ENCODE peak calls at places on chromosomes 2 and 18, in nine cellular contexts. O, S, W, X, Y, T, C, N and R are unnamed samples.

GRCh38 chr2:38512211-38512610 is 90.5 kb downstream of the HNRNPLL start:
- DNase-seq in O (no peak), S (no peak), W (no peak), X (no peak), Y (no peak), T (no peak), C (no peak), N (no peak), R (no peak)

GRCh38 chr2:2523395-2524339 is 192.6 kb upstream of the MYT1L start:
- DNase-seq in O (no peak), S (no peak), W (no peak), X (no peak), Y (no peak), T (no peak), C (no peak), N (no peak), R (no peak)

GRCh38 chr2:234733795-234734600 is 217.8 kb upstream of the SH3BP4 start:
- DNase-seq in O (no peak), S (no peak), W (no peak), X (no peak), Y (no peak), T (no peak), C (no peak), N (no peak), R (no peak)

GRCh38 chr2:172710584-172711024 is 25.0 kb upstream of the RAPGEF4 start:
- DNase-seq in O (no peak), S (peak), W (peak), X (peak), Y (peak), T (peak), C (peak), N (peak), R (peak)

GRCh38 chr2:45114221-45114955 is 105.1 kb upstream of the SIX2 start:
- DNase-seq in O (no peak), S (no peak), W (no peak), X (no peak), Y (no peak), T (no peak), C (no peak), N (no peak), R (no peak)

GRCh38 chr2:43777306-43777926 is 3.6 kb downstream of the DYNC2LI1 start:
- DNase-seq in O (no peak), S (no peak), W (no peak), X (no peak), Y (no peak), T (no peak), C (no peak), N (no peak), R (no peak)

GRCh38 chr2:46208766-46209165 is 88.4 kb upstream of the EPAS1 start:
- DNase-seq in O (no peak), S (no peak), W (no peak), X (no peak), Y (no peak), T (no peak), C (no peak), N (no peak), R (no peak)

GRCh38 chr2:7083580-7084509 is 166.6 kb downstream of the RNF144A start:
- DNase-seq in O (no peak), S (no peak), W (peak), X (peak), Y (no peak), T (peak), C (peak), N (peak), R (no peak)

GRCh38 chr2:120804446-120804845 is 68.8 kb downstream of the GLI2 start:
- DNase-seq in O (no peak), S (no peak), W (no peak), X (no peak), Y (no peak), T (no peak), C (no peak), N (no peak), R (no peak)

GRCh38 chr18:14961991-14962390 is 214.0 kb downstream of the ANKRD30B start:
- DNase-seq in O (no peak), S (no peak), W (no peak), X (no peak), Y (no peak), T (no peak), C (no peak), N (no peak), R (no peak)

GRCh38 chr18:79924814-79925655 is 26.4 kb downstream of the SLC66A2 start:
- DNase-seq in O (peak), S (peak), W (no peak), X (no peak), Y (no peak), T (no peak), C (no peak), N (no peak), R (no peak)
- TF ChIP-seq CTCF in O (no peak), S (no peak), W (no peak), X (no peak), Y (no peak), T (no peak), C (no peak), N (no peak), R (no peak)

GRCh38 chr2:138974651-138975050 is 194.5 kb upstream of the NXPH2 start:
- DNase-seq in O (no peak), S (no peak), W (no peak), X (no peak), Y (no peak), T (no peak), C (no peak), N (no peak), R (peak)

GRCh38 chr2:138979131-138979530 is 198.9 kb upstream of the NXPH2 start:
- DNase-seq in O (no peak), S (no peak), W (no peak), X (no peak), Y (no peak), T (no peak), C (no peak), N (no peak), R (no peak)
- H3K4me3 ChIP-seq in O (no peak), S (no peak), W (no peak), X (no peak), Y (no peak), T (no peak), C (no peak), N (no peak), R (no peak)

DNA sequence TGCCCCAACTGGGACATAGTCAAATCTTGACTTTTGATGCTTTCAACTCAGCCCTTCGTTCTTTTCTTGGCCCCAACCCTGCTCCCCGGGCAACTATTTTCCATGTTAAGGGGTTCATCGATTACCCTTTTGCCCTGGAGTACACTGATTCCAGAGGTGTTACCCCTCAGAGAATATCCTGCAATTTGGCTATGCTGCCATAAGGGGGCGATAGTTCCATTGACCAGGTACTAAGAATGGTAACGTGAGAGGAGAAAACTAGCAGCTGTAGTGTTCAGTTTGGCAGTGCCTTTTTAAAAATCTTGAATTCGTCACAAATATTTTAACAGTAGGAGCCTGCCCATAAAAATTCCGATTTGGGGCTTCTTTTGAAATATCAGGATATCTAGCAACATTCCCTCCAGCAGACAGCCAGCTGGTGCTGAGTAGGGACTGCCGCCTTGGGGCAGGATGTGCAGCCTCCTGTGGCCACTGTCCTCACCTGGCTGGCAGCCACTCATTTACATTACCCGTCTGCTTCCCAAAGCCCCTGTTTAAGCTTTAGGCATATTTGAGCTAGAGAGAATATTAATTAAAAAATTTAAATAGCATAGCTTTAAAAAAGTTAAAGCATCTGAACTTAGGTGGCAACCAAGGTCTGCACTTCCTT is 146.3 kb upstream of the SKOR2 start:
- DNase-seq in O (no peak), S (peak), W (no peak), X (peak), Y (no peak), T (peak), C (no peak), N (peak), R (no peak)
- TF ChIP-seq CTCF in O (no peak), S (no peak), W (peak), X (peak), Y (peak), T (peak), C (peak), N (peak), R (no peak)

GRCh38 chr2:111168528-111168929 is 47.8 kb downstream of the BCL2L11 start:
- DNase-seq in O (no peak), S (peak), W (peak), X (peak), Y (peak), T (no peak), C (peak), N (peak), R (peak)

GRCh38 chr2:111171337-111171930 is 50.7 kb downstream of the BCL2L11 start:
- DNase-seq in O (no peak), S (no peak), W (no peak), X (peak), Y (peak), T (no peak), C (no peak), N (no peak), R (no peak)

GRCh38 chr2:111167238-111168162 is 46.8 kb downstream of the BCL2L11 start:
- DNase-seq in O (no peak), S (no peak), W (no peak), X (no peak), Y (no peak), T (no peak), C (no peak), N (peak), R (no peak)

GRCh38 chr2:111169268-111169667 is 48.6 kb downstream of the BCL2L11 start:
- DNase-seq in O (no peak), S (no peak), W (no peak), X (no peak), Y (no peak), T (no peak), C (no peak), N (no peak), R (no peak)

GRCh38 chr2:111169924-111170323 is 49.2 kb downstream of the BCL2L11 start:
- DNase-seq in O (no peak), S (no peak), W (no peak), X (no peak), Y (no peak), T (no peak), C (no peak), N (no peak), R (no peak)
- H3K4me3 ChIP-seq in O (no peak), S (no peak), W (no peak), X (no peak), Y (no peak), T (no peak), C (no peak), N (no peak), R (no peak)

DNA sequence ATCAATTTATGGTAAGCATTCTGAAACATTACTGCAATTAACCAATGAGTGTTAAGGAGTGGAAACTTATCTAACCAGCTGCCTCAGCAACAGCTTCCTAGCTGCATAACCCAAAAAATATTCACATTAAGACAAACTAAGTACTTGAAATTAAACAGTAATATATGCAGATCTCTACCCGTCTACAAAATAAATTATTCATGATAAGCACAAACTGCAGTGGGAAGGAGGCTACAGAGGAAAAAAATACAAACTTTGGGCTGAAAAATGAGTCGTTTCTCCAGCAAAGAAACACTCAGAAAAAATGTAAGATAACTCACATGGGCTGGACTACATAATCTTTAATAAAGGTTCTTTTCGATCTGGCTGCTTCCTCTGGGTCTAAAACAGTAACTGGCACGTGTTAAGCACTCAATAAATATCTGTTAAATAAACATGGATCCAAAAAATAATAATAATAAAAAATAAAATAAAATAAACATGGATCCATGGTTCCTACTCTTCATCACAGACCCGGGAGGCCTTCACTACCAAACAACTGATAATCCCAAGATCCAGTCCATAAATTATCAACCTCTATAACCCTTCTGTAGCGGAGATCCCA is 1.2 kb downstream of the NBAS start:
- DNase-seq in O (no peak), S (no peak), W (no peak), X (no peak), Y (no peak), T (no peak), C (no peak), N (no peak), R (no peak)
- TF ChIP-seq CTCF in O (no peak), S (no peak), W (no peak), X (no peak), Y (no peak), T (no peak), C (no peak), N (no peak), R (no peak)

GRCh38 chr2:27734305-27734704 is 37.2 kb upstream of the MRPL33 start:
- DNase-seq in O (no peak), S (no peak), W (no peak), X (no peak), Y (no peak), T (no peak), C (no peak), N (no peak), R (no peak)
- H3K4me3 ChIP-seq in O (no peak), S (no peak), W (no peak), X (no peak), Y (peak), T (peak), C (no peak), N (no peak), R (no peak)